ENCODE peak calls at places on chromosome 5, in five cellular contexts. O, C, B, V and D are unnamed samples. For H3K4me1, the result is how much of the 10 kb centered on the place peaks cover.

GRCh38 chr5:166032601-166033000 is 2258.8 kb upstream of the WWC1 start:
- DNase-seq in O (no peak), C (no peak), B (no peak), V (peak), D (peak)

GRCh38 chr5:164354138-164354751 is 848.8 kb downstream of the MAT2B start:
- DNase-seq in O (no peak), C (no peak), B (no peak), V (no peak), D (no peak)

GRCh38 chr5:33244441-33245150 is 196.2 kb upstream of the TARS1 start:
- DNase-seq in O (no peak), C (no peak), B (no peak), V (no peak), D (no peak)

GRCh38 chr5:172821340-172821985 is 12.6 kb upstream of the ERGIC1 start:
- DNase-seq in O (no peak), C (no peak), B (no peak), V (no peak), D (no peak)

GRCh38 chr5:52989781-52990530 is 804 bp downstream of the ITGA2 start:
- DNase-seq in O (peak), C (peak), B (no peak), V (no peak), D (no peak)

GRCh38 chr5:36778336-36778735 is 98.2 kb upstream of the NIPBL start:
- DNase-seq in O (no peak), C (no peak), B (no peak), V (no peak), D (no peak)

GRCh38 chr5:5066276-5067186 is 73.6 kb upstream of the ADAMTS16 start:
- DNase-seq in O (no peak), C (no peak), B (no peak), V (peak), D (no peak)

GRCh38 chr5:16889203-16889971 is 46.7 kb downstream of the MYO10 start:
- DNase-seq in O (no peak), C (no peak), B (no peak), V (no peak), D (no peak)

GRCh38 chr5:127210082-127210481 is 80.5 kb upstream of the MEGF10 start:
- DNase-seq in O (no peak), C (no peak), B (no peak), V (peak), D (no peak)

GRCh38 chr5:108321341-108321740 is 60.6 kb downstream of the FBXL17 start:
- DNase-seq in O (no peak), C (no peak), B (no peak), V (no peak), D (no peak)

GRCh38 chr5:124136609-124137008 is 609.8 kb downstream of the ZNF608 start:
- DNase-seq in O (no peak), C (no peak), B (no peak), V (no peak), D (no peak)

GRCh38 chr5:142758803-142759145 is 11.4 kb upstream of the ARHGAP26 start:
- DNase-seq in O (no peak), C (no peak), B (no peak), V (no peak), D (no peak)

DNA sequence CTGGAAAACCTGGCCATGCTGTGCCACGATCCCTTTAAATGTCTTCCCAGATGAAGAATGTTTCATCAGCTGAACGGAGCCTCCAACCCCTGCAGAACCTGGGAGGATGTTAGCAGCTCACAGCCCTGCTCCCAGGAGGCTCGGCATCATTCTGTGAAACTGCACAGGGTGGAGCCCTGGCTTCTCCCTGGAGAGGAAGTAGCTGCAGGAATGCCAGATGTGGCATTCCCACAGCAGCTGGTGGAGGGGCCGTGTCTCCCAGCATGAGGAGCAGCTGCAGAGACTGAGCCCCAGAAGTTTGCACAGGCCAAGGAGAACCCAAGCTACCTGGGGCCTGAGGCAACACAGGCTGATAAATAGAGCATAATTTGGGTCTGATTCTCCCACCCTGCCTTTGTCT is 165.8 kb upstream of the MAP3K1 start:
- DNase-seq in O (no peak), C (no peak), B (no peak), V (no peak), D (no peak)
- H3K4me1 ChIP-seq in O (under half), C (under half), B (under half), V (under half), D (under half)

GRCh38 chr5:178931846-178932760 is 8.9 kb upstream of the ZNF454 start:
- DNase-seq in O (no peak), C (no peak), B (no peak), V (no peak), D (no peak)
- H3K4me2 ChIP-seq in O (no peak), C (no peak), B (no peak), V (no peak), D (no peak)

GRCh38 chr5:3190930-3191329 is 404.7 kb upstream of the IRX1 start:
- DNase-seq in O (no peak), C (no peak), B (no peak), V (no peak), D (no peak)

GRCh38 chr5:3194684-3195083 is 400.9 kb upstream of the IRX1 start:
- DNase-seq in O (no peak), C (no peak), B (no peak), V (no peak), D (no peak)

GRCh38 chr5:3190433-3190832 is 405.2 kb upstream of the IRX1 start:
- DNase-seq in O (no peak), C (no peak), B (no peak), V (no peak), D (no peak)

GRCh38 chr5:3194141-3194540 is 401.5 kb upstream of the IRX1 start:
- DNase-seq in O (no peak), C (no peak), B (no peak), V (peak), D (no peak)

GRCh38 chr5:3191585-3191984 is 404.0 kb upstream of the IRX1 start:
- DNase-seq in O (no peak), C (no peak), B (no peak), V (no peak), D (no peak)
- H3K4me1 ChIP-seq in O (under half), C (under half), B (under half), V (under half), D (under half)

GRCh38 chr5:39449572-39449971 is 24.8 kb upstream of the DAB2 start:
- DNase-seq in O (no peak), C (no peak), B (no peak), V (no peak), D (no peak)
- H3K4me2 ChIP-seq in O (no peak), C (no peak), B (no peak), V (no peak), D (no peak)

GRCh38 chr5:112312295-112312694 is 106.8 kb downstream of the EPB41L4A start:
- DNase-seq in O (no peak), C (no peak), B (no peak), V (no peak), D (no peak)
- H3K4me1 ChIP-seq in O (under half), C (under half), B (under half), V (under half), D (under half)

GRCh38 chr5:176676361-176676824 is 29.1 kb downstream of the TSPAN17 start:
- DNase-seq in O (no peak), C (peak), B (peak), V (no peak), D (no peak)
- H3K4me2 ChIP-seq in O (no peak), C (peak), B (no peak), V (no peak), D (no peak)

DNA sequence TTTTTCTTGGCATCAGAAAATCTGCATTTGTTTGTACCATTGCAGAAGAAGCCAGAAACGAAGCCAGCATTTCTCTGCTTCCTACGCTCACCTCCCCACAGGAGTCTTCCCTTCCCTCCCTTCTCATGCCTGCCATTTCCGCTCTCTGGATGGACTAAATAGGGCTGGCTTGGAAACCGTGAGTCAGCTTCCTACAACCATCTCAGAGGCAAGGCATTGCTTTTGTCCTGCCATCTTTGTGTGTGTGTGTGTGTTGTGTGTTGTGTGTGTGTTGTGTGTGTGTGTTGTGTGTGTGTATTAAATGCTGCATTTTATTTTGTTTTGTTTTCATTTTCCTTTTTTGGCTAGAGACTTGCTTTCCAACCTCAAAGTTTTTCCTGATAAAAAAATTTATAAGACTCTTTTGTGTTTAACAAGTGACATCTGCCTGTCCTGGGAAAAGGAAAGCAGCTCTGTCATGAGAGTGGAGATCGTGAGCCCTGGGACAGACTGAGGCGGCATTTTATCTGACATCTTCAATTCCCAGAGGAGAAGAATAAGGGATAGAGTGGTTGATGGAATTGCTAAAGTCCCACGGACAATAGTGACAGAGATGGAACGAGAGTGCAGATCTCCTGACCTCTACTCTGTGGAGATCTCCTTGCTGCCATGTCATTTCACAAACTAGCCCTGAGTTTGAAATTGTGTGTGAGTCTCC is 7.5 kb upstream of the EGFLAM start:
- DNase-seq in O (no peak), C (no peak), B (no peak), V (no peak), D (no peak)
- H3K4me1 ChIP-seq in O (under half), C (under half), B (under half), V (under half), D (under half)

GRCh38 chr5:179763215-179763945 is 30.4 kb upstream of the LTC4S start:
- DNase-seq in O (peak), C (peak), B (no peak), V (peak), D (no peak)
- H3K4me2 ChIP-seq in O (no peak), C (peak), B (no peak), V (peak), D (peak)

GRCh38 chr5:58455066-58455465 is 4.8 kb downstream of the PLK2 start:
- DNase-seq in O (no peak), C (no peak), B (no peak), V (no peak), D (no peak)

GRCh38 chr5:58456486-58456885 is 3.4 kb downstream of the PLK2 start:
- DNase-seq in O (no peak), C (no peak), B (no peak), V (no peak), D (peak)

GRCh38 chr5:58454025-58454424 is 5.9 kb downstream of the PLK2 start:
- DNase-seq in O (no peak), C (no peak), B (no peak), V (no peak), D (no peak)

GRCh38 chr5:58455966-58456365 is 3.9 kb downstream of the PLK2 start:
- DNase-seq in O (no peak), C (no peak), B (no peak), V (no peak), D (no peak)

GRCh38 chr5:58455495-58455894 is 4.4 kb downstream of the PLK2 start:
- DNase-seq in O (no peak), C (no peak), B (no peak), V (no peak), D (no peak)
- H3K4me1 ChIP-seq in O (under half), C (under half), B (under half), V (under half), D (half or more)

DNA sequence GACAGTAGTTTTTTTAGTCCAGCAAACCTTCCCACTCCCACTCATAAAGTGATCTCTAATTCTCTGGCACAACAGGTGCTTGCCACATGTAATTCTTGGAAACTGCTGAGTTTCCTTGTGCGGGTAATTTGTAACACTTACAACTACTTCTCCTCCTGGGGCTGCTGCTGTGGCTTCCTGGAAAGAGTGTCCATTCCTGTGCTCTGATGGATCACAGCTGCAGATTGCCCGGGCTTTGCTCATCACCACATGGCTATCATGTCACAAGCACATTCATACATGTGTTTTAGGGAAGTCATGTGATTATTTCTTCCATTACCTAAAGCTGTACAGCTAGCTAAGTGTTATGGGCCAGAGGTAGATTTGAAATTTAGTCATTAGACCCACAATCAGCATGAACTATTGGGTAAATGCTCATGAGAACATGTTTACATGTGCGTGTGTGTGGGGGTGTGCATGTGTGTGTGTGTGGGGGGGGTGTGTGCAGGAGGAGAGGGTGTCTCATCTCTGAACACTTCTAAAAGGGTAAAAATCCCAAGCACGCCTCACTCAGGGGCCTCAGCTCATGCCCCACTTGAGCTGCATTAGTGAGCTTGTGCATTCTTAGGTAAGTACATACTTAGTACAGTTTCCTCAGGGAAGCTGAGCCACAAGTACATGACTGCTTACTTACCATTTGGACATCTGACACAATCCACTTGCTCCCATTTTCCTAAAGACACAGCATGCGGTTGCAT is 118.1 kb upstream of the CCDC112 start:
- DNase-seq in O (no peak), C (no peak), B (no peak), V (no peak), D (peak)
- H3K4me2 ChIP-seq in O (no peak), C (peak), B (no peak), V (no peak), D (no peak)